ENCODE peak calls at places on chromosomes 7 and 10, in ten cellular contexts. V is spleen; X is upper lobe of left lung; Y is left ventricle myocardium inferior; T is HepG2; G is HCT116; A is CD8-positive, alpha-beta T cell; H is breast epithelium; P is colonic mucosa; K is stomach. L is an unnamed sample.

GRCh38 chr10:5643356-5643755 is 23.0 kb downstream of the ASB13 start:
- DNase-seq in V (no peak), X (no peak), Y (no peak), T (no peak), G (no peak), A (no peak), H (no peak), P (no peak), K (no peak), L (no peak)

GRCh38 chr7:117019786-117020604 is 66.7 kb downstream of the ST7 start:
- DNase-seq in V (peak; percentile 74), X (peak; percentile 67), Y (peak; percentile 57), T (no peak), G (peak; percentile 54), A (no peak), H (peak; percentile 48), P (peak; percentile 39), K (peak; percentile 38), L (no peak)

GRCh38 chr7:95432606-95433005 is 2.2 kb downstream of the PON2 start:
- DNase-seq in V (no peak), X (no peak), Y (no peak), T (no peak), G (no peak), A (no peak), H (no peak), P (no peak), K (no peak), L (no peak)

GRCh38 chr10:53957401-53957800 is 843.6 kb downstream of the PCDH15 start:
- DNase-seq in V (no peak), X (no peak), Y (no peak), T (peak; percentile 90), G (no peak), A (no peak), H (no peak), P (no peak), K (no peak), L (no peak)

GRCh38 chr10:14379556-14380330 is 49.0 kb upstream of the FRMD4A start:
- DNase-seq in V (no peak), X (no peak), Y (no peak), T (no peak), G (no peak), A (no peak), H (no peak), P (no peak), K (no peak), L (no peak)

GRCh38 chr10:50216418-50216817 is 34.9 kb downstream of the ASAH2 start:
- DNase-seq in V (no peak), X (no peak), Y (no peak), T (peak; percentile 86), G (no peak), A (no peak), H (no peak), P (no peak), K (no peak), L (no peak)

GRCh38 chr10:4281207-4281825 is 496.3 kb upstream of the KLF6 start:
- DNase-seq in V (no peak), X (no peak), Y (no peak), T (no peak), G (no peak), A (no peak), H (no peak), P (peak; percentile 34), K (no peak), L (no peak)

GRCh38 chr7:31398815-31399214 is 58.3 kb upstream of the NEUROD6 start:
- DNase-seq in V (no peak), X (no peak), Y (no peak), T (no peak), G (no peak), A (no peak), H (no peak), P (no peak), K (no peak), L (no peak)

GRCh38 chr7:2018786-2019692 is 213.7 kb downstream of the MAD1L1 start:
- DNase-seq in V (peak; percentile 83), X (peak; percentile 44), Y (peak; percentile 40), T (no peak), G (no peak), A (no peak), H (no peak), P (no peak), K (no peak), L (peak; percentile 71)

GRCh38 chr10:102159051-102159597 is 6.9 kb downstream of the NOLC1 start:
- DNase-seq in V (no peak), X (no peak), Y (no peak), T (no peak), G (no peak), A (no peak), H (no peak), P (no peak), K (no peak), L (no peak)

GRCh38 chr7:66150471-66150870 is 35.8 kb downstream of the CRCP start:
- DNase-seq in V (no peak), X (peak; percentile 40), Y (peak; percentile 61), T (peak; percentile 62), G (no peak), A (no peak), H (peak; percentile 24), P (peak; percentile 60), K (no peak), L (peak; percentile 50)

GRCh38 chr7:110573862-110574528 is 516.9 kb upstream of the LRRN3 start:
- DNase-seq in V (no peak), X (no peak), Y (no peak), T (peak; percentile 10), G (peak; percentile 19), A (no peak), H (no peak), P (no peak), K (no peak), L (no peak)

GRCh38 chr7:105212236-105212635 is 176.5 kb downstream of the SRPK2 start:
- DNase-seq in V (no peak), X (no peak), Y (no peak), T (no peak), G (no peak), A (no peak), H (no peak), P (no peak), K (no peak), L (no peak)

GRCh38 chr7:134948736-134949135 is 37.6 kb upstream of the AGBL3 start:
- DNase-seq in V (no peak), X (no peak), Y (no peak), T (no peak), G (no peak), A (no peak), H (no peak), P (no peak), K (no peak), L (no peak)
- H3K27ac ChIP-seq in V (no peak overlapping the region), X (no peak overlapping the region), Y (no peak overlapping the region), T (no peak overlapping the region), G (no peak overlapping the region), A (no peak overlapping the region), H (peak overlapping the region; percentile 3), P (no peak overlapping the region), K (peak overlapping the region; percentile 55), L (no peak overlapping the region)

GRCh38 chr7:51141451-51141971 is 175.1 kb downstream of the COBL start:
- DNase-seq in V (no peak), X (no peak), Y (no peak), T (no peak), G (no peak), A (no peak), H (no peak), P (no peak), K (no peak), L (no peak)
- TF ChIP-seq CTCF in V (no peak), X (peak; percentile 19), Y (peak; percentile 73), T (peak; percentile 39), G (peak; percentile 47), A (no peak), H (peak; percentile 37), P (peak; percentile 20), K (peak; percentile 23), L (peak; percentile 51)

DNA sequence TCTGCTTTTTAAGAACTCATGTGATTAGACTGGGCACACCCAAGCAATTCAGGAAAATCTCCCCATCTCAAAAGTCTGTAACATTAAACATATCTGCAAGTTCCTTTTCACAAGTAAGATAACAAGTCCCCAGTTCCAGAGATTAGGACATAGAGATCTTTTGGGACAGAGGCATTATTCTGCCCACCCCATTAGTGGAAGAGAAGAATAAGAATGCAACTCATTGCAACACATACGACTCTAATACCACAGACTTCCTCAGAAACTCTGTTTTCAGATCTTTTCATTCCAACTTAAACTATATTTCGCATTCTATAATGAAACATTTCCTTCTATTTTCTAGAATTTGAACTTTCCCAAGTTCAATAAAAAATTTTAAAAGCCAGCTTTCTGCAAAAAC is 137.7 kb downstream of the SEMA3C start:
- DNase-seq in V (no peak), X (no peak), Y (no peak), T (no peak), G (no peak), A (no peak), H (no peak), P (no peak), K (no peak), L (no peak)
- H3K4me1 ChIP-seq in V (peaks cover 5% of the 10 kb centered on the region), X (peaks cover 26% of the 10 kb centered on the region), Y (peaks cover 61% of the 10 kb centered on the region), T (no peaks in the 10 kb centered on the region), G (peaks cover 47% of the 10 kb centered on the region), A (no peaks in the 10 kb centered on the region), H (no peaks in the 10 kb centered on the region), P (no peaks in the 10 kb centered on the region), K (peaks cover 12% of the 10 kb centered on the region), L (peaks cover 16% of the 10 kb centered on the region)

GRCh38 chr10:132918264-132918616 is 24.1 kb downstream of the CFAP46 start:
- DNase-seq in V (peak; percentile 31), X (no peak), Y (no peak), T (no peak), G (no peak), A (no peak), H (no peak), P (no peak), K (no peak), L (peak; percentile 38)

GRCh38 chr10:132914732-132915131 is 27.6 kb downstream of the CFAP46 start:
- DNase-seq in V (peak; percentile 51), X (no peak), Y (no peak), T (no peak), G (no peak), A (no peak), H (no peak), P (no peak), K (no peak), L (peak; percentile 42)

GRCh38 chr10:132915411-132915810 is 27.0 kb downstream of the CFAP46 start:
- DNase-seq in V (peak; percentile 89), X (no peak), Y (no peak), T (no peak), G (no peak), A (no peak), H (no peak), P (no peak), K (no peak), L (peak; percentile 50)

GRCh38 chr10:132916956-132917666 is 25.3 kb downstream of the CFAP46 start:
- DNase-seq in V (peak; percentile 71), X (no peak), Y (no peak), T (no peak), G (no peak), A (no peak), H (no peak), P (no peak), K (no peak), L (peak; percentile 61)

DNA sequence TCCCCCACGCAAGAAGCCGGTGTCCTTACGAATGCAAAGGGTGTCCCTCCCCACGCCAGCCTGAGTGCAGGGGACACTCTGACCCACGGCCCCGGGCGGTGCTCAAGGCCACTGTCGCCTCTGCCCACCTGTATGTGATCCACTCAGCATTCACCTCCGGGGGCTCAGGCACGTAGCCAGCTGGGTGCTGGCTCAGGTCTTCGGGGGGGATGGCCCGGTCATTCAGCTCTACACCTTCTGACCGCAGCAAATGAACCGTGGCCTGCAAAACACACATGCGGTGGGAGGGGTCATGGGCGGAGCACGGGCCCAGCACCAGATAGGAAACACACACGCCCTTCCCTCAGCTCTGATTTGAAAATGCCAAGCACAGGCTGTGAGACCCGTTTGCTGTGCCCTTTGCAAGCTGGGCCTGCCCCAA is 25.9 kb downstream of the CFAP46 start:
- DNase-seq in V (peak; percentile 61), X (no peak), Y (no peak), T (no peak), G (no peak), A (no peak), H (no peak), P (no peak), K (peak; percentile 71), L (peak; percentile 51)
- H3K27ac ChIP-seq in V (no peak overlapping the region), X (no peak overlapping the region), Y (no peak overlapping the region), T (no peak overlapping the region), G (no peak overlapping the region), A (no peak overlapping the region), H (no peak overlapping the region), P (no peak overlapping the region), K (no peak overlapping the region), L (no peak overlapping the region)

L was measured in upper lobe of right lung.